ENCODE peak calls at places on chromosomes 4 and X, in ten cellular contexts. X is ELF-1; K is stimulated activated CD8-positive, alpha-beta memory T cell treated with anti-CD3 and anti-CD28 coated beads, Interleukin-15, amount 100 ng/mL, for 1 hour; W is AML-193; P is RPMI7951; M is DMS 273 treated with DMSO at 0.1 percent for 48 hours; L is choroid plexus epithelial cell; G is astrocyte of the hippocampus; Q is B cell; I is psoas muscle. H is an unnamed sample.

GRCh38 chr4:41882622-41883347 is 52.4 kb upstream of the TMEM33 start:
- DNase-seq in Q (no peak), K (peak; percentile 5), P (no peak), W (no peak), I (no peak), G (peak; percentile 68), L (peak; percentile 50), M (no peak), X (peak; percentile 60), H (peak; percentile 55)

GRCh38 chrX:18895157-18895952 is 88.6 kb downstream of the PHKA2 start:
- DNase-seq in L (peak; percentile 55), Q (no peak), X (no peak), I (peak; percentile 54), W (no peak), K (no peak), G (no peak), M (no peak), P (no peak), H (no peak)

GRCh38 chr4:123785515-123785914 is 388.9 kb downstream of the SPRY1 start:
- DNase-seq in M (no peak), Q (no peak), I (peak; percentile 83), P (peak; percentile 71), W (no peak), G (peak; percentile 76), L (peak; percentile 83), X (no peak), K (no peak), H (no peak)

GRCh38 chrX:110418857-110419249 is 60.2 kb downstream of the RTL9 start:
- DNase-seq in L (peak; percentile 39), M (no peak), K (no peak), I (no peak), G (peak; percentile 44), X (peak; percentile 58), P (peak; percentile 73), Q (no peak), W (no peak), H (no peak)

GRCh38 chr4:6469898-6470501 is 2.4 kb downstream of the PPP2R2C start:
- DNase-seq in M (no peak), X (no peak), L (no peak), P (no peak), Q (no peak), I (no peak), G (no peak), K (no peak), W (no peak), H (no peak)

GRCh38 chrX:123807825-123808416 is 51.9 kb upstream of the XIAP start:
- DNase-seq in P (peak; percentile 53), L (no peak), G (no peak), X (no peak), Q (no peak), I (no peak), K (no peak), W (no peak), M (no peak), H (no peak)

GRCh38 chrX:24890677-24891076 is 125.1 kb downstream of the ARX start:
- DNase-seq in G (no peak), I (no peak), X (no peak), Q (no peak), W (no peak), L (no peak), P (no peak), K (no peak), M (no peak), H (no peak)

GRCh38 chr4:125360727-125361126 is 46.0 kb downstream of the FAT4 start:
- DNase-seq in W (no peak), I (no peak), L (no peak), P (no peak), X (no peak), Q (no peak), G (no peak), K (no peak), M (no peak), H (no peak)

GRCh38 chrX:148577711-148578110 is 77.3 kb downstream of the AFF2 start:
- DNase-seq in K (no peak), Q (no peak), M (no peak), G (no peak), X (no peak), L (no peak), P (no peak), I (no peak), W (no peak), H (no peak)

GRCh38 chr4:84897516-84897915 is 69.0 kb downstream of the WDFY3 start:
- DNase-seq in K (no peak), Q (no peak), X (no peak), P (no peak), I (no peak), G (no peak), L (no peak), M (no peak), W (no peak), H (no peak)

GRCh38 chr4:75142850-75143249 is 209.9 kb downstream of the PARM1 start:
- DNase-seq in L (peak; percentile 1), K (no peak), Q (no peak), P (peak; percentile 77), G (peak; percentile 5), M (no peak), X (no peak), W (no peak), I (no peak), H (no peak)

GRCh38 chr4:1871471-1872021 is 353 bp downstream of the NSD2 start:
- DNase-seq in P (no peak), X (no peak), G (peak; percentile 68), M (no peak), L (no peak), W (no peak), I (no peak), Q (no peak), K (no peak), H (no peak)